ENCODE peak calls at places on chromosomes 13 and 19, in ten cellular contexts. M is PC-9, O is AG10803, L is cardiac muscle cell, Y is cardiac fibroblast, W is K562, N is epithelial cell of esophagus, H is lung, I is fibroblast of lung, J is transverse colon. E is an unnamed sample.

GRCh38 chr19:12364391-12365093 is 941 bp downstream of the ZNF442 start:
- DNase-seq in M (no peak), O (peak; percentile 28), L (peak; percentile 27), Y (peak; percentile 26), W (peak; percentile 56), N (peak; percentile 7), H (peak; percentile 29), I (peak; percentile 6), J (peak; percentile 15), E (peak; percentile 3)

GRCh38 chr19:13244920-13245319 is 94.7 kb downstream of the IER2 start:
- DNase-seq in M (no peak), O (no peak), L (no peak), Y (no peak), W (no peak), N (no peak), H (no peak), I (no peak), J (no peak), E (no peak)

GRCh38 chr19:13206581-13206980 is 56.4 kb downstream of the IER2 start:
- DNase-seq in M (no peak), O (no peak), L (no peak), Y (no peak), W (no peak), N (no peak), H (no peak), I (no peak), J (no peak), E (no peak)

GRCh38 chr13:92345627-92346026 is 881.0 kb upstream of the GPC6 start:
- DNase-seq in M (no peak), O (no peak), L (no peak), Y (no peak), W (no peak), N (no peak), H (no peak), I (no peak), J (no peak), E (no peak)

GRCh38 chr19:55656552-55656951 is 1.7 kb downstream of the U2AF2 start:
- DNase-seq in M (no peak), O (no peak), L (no peak), Y (no peak), W (no peak), N (no peak), H (no peak), I (no peak), J (no peak), E (no peak)

GRCh38 chr19:2089001-2089711 is 7.0 kb downstream of the MOB3A start:
- DNase-seq in M (peak; percentile 34), O (peak; percentile 25), L (no peak), Y (peak; percentile 33), W (no peak), N (peak; percentile 98), H (no peak), I (no peak), J (no peak), E (peak; percentile 91)

GRCh38 chr19:18097993-18098890 is 664 bp downstream of the MAST3 start:
- DNase-seq in M (no peak), O (no peak), L (no peak), Y (no peak), W (peak; percentile 27), N (no peak), H (no peak), I (no peak), J (no peak), E (peak; percentile 34)

GRCh38 chr19:22914646-22915045 is 82.6 kb downstream of the ZNF723 start:
- DNase-seq in M (no peak), O (no peak), L (no peak), Y (no peak), W (no peak), N (no peak), H (no peak), I (no peak), J (no peak), E (no peak)

GRCh38 chr13:113822266-113822665 is 41.6 kb downstream of the GAS6 start:
- DNase-seq in M (no peak), O (no peak), L (no peak), Y (no peak), W (no peak), N (no peak), H (no peak), I (no peak), J (no peak), E (no peak)

GRCh38 chr13:80889829-80890228 is 548.9 kb upstream of the SPRY2 start:
- DNase-seq in M (no peak), O (no peak), L (no peak), Y (no peak), W (no peak), N (no peak), H (no peak), I (no peak), J (no peak), E (no peak)

GRCh38 chr19:16885166-16885565 is 3.6 kb upstream of the F2RL3 start:
- DNase-seq in M (no peak), O (no peak), L (no peak), Y (peak; percentile 13), W (peak; percentile 20), N (no peak), H (no peak), I (no peak), J (no peak), E (no peak)

GRCh38 chr19:13398780-13399726 is 107.2 kb downstream of the CACNA1A start:
- DNase-seq in M (no peak), O (peak; percentile 86), L (no peak), Y (peak; percentile 94), W (peak; percentile 62), N (peak; percentile 87), H (no peak), I (peak; percentile 79), J (no peak), E (no peak)

GRCh38 chr13:83048419-83048818 is 833.9 kb downstream of the SLITRK1 start:
- DNase-seq in M (no peak), O (peak; percentile 66), L (no peak), Y (peak; percentile 29), W (no peak), N (peak; percentile 11), H (no peak), I (no peak), J (no peak), E (no peak)

GRCh38 chr13:25046274-25046984 is 49.5 kb upstream of the PABPC3 start:
- DNase-seq in M (no peak), O (no peak), L (peak; percentile 51), Y (no peak), W (no peak), N (no peak), H (no peak), I (no peak), J (no peak), E (no peak)

GRCh38 chr19:3605770-3606169 is 905 bp downstream of the TBXA2R start:
- DNase-seq in M (no peak), O (no peak), L (no peak), Y (no peak), W (no peak), N (no peak), H (no peak), I (no peak), J (no peak), E (no peak)
- H3K4me3 ChIP-seq in M (no peak overlapping the region), O (peak overlapping the region; percentile 66), L (no peak overlapping the region), Y (peak overlapping the region; percentile 45), W (peak overlapping the region; percentile 89), N (no peak overlapping the region), H (peak overlapping the region; percentile 23), I (peak overlapping the region; percentile 39), J (no peak overlapping the region), E (no peak overlapping the region)

GRCh38 chr19:29843180-29844051 is 31.6 kb downstream of the CCNE1 start:
- DNase-seq in M (peak; percentile 46), O (no peak), L (peak; percentile 63), Y (peak; percentile 60), W (peak; percentile 28), N (no peak), H (peak; percentile 32), I (peak; percentile 12), J (peak; percentile 25), E (no peak)
- H3K4me3 ChIP-seq in M (peak overlapping the region; percentile 75), O (peak overlapping the region; percentile 36), L (peak overlapping the region; percentile 8), Y (peak overlapping the region; percentile 26), W (no peak overlapping the region), N (peak overlapping the region; percentile 25), H (no peak overlapping the region), I (no peak overlapping the region), J (no peak overlapping the region), E (no peak overlapping the region)

GRCh38 chr19:1017115-1017905 is 3.6 kb downstream of the TMEM259 start:
- DNase-seq in M (peak; percentile 81), O (no peak), L (no peak), Y (no peak), W (peak; percentile 87), N (peak; percentile 86), H (no peak), I (no peak), J (peak; percentile 71), E (peak; percentile 46)

GRCh38 chr19:1018932-1019615 is 1.8 kb downstream of the TMEM259 start:
- DNase-seq in M (no peak), O (no peak), L (no peak), Y (no peak), W (no peak), N (no peak), H (no peak), I (no peak), J (no peak), E (peak; percentile 41)

GRCh38 chr19:1016647-1017114 is 4.2 kb downstream of the TMEM259 start:
- DNase-seq in M (no peak), O (peak; percentile 58), L (no peak), Y (peak; percentile 49), W (no peak), N (peak; percentile 75), H (no peak), I (peak; percentile 59), J (peak; percentile 60), E (no peak)

GRCh38 chr19:1018393-1018792 is 2.5 kb downstream of the TMEM259 start:
- DNase-seq in M (no peak), O (no peak), L (no peak), Y (no peak), W (peak; percentile 66), N (no peak), H (no peak), I (no peak), J (no peak), E (no peak)

GRCh38 chr19:1017906-1018305 is 3.0 kb downstream of the TMEM259 start:
- DNase-seq in M (no peak), O (no peak), L (no peak), Y (no peak), W (no peak), N (no peak), H (no peak), I (no peak), J (no peak), E (no peak)
- H3K4me3 ChIP-seq in M (no peak overlapping the region), O (no peak overlapping the region), L (no peak overlapping the region), Y (no peak overlapping the region), W (peak overlapping the region; percentile 28), N (no peak overlapping the region), H (no peak overlapping the region), I (no peak overlapping the region), J (no peak overlapping the region), E (no peak overlapping the region)

GRCh38 chr13:26075498-26075897 is 23.7 kb upstream of the SHISA2 start:
- DNase-seq in M (no peak), O (no peak), L (no peak), Y (no peak), W (no peak), N (no peak), H (no peak), I (no peak), J (no peak), E (no peak)

DNA sequence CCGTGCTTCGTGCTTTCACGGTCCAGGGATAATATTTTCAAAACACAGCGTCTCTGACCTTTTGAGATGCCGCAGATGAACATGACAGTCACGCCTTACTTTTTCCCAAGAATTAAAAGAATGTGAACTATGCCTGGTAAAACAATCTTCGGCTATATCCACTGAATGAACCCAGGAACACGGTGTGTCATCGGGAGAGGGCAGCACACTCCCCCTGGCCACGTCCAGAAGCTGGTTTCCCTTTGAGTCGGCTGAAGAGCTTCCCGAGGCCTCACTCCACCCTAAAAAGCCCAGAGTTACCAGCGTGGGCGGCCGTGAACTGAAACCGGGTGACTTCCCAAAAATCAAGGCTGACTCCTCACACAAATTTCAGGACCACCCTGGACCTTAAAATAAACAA is 22.9 kb upstream of the SHISA2 start:
- DNase-seq in M (peak; percentile 0), O (peak; percentile 13), L (no peak), Y (peak; percentile 18), W (no peak), N (peak; percentile 15), H (no peak), I (no peak), J (no peak), E (no peak)
- H3K4me3 ChIP-seq in M (no peak overlapping the region), O (no peak overlapping the region), L (no peak overlapping the region), Y (no peak overlapping the region), W (no peak overlapping the region), N (no peak overlapping the region), H (no peak overlapping the region), I (no peak overlapping the region), J (no peak overlapping the region), E (no peak overlapping the region)